ENCODE peak calls at places on chromosome 12, in five cellular contexts. V is H1, P is K562, I is GM12878, J is HepG2. U is an unnamed sample.

GRCh38 chr12:51200806-51201205 is 17.1 kb downstream of the POU6F1 start:
- DNase-seq in V (no peak), P (no peak), I (no peak), J (no peak), U (no peak)

GRCh38 chr12:68871396-68871795 is 61.6 kb downstream of the CPM start:
- DNase-seq in V (no peak), P (no peak), I (no peak), J (no peak), U (no peak)

GRCh38 chr12:112740387-112740934 is 51.1 kb upstream of the RPH3A start:
- DNase-seq in V (no peak), P (no peak), I (no peak), J (no peak), U (no peak)

GRCh38 chr12:101414533-101415119 is 7.1 kb upstream of the ARL1 start:
- DNase-seq in V (no peak), P (peak; percentile 37), I (peak; percentile 13), J (peak; percentile 58), U (peak; percentile 77)

GRCh38 chr12:70730675-70731180 is 93.5 kb upstream of the PTPRB start:
- DNase-seq in V (no peak), P (no peak), I (no peak), J (no peak), U (no peak)

GRCh38 chr12:4307593-4308333 is 13.2 kb upstream of the TIGAR start:
- DNase-seq in V (peak; percentile 87), P (peak; percentile 21), I (no peak), J (peak; percentile 79), U (peak; percentile 95)

GRCh38 chr12:99386907-99387306 is 260.6 kb upstream of the GARIN6 start:
- DNase-seq in V (no peak), P (no peak), I (no peak), J (peak; percentile 48), U (peak; percentile 80)

GRCh38 chr12:28507055-28507454 is 316.8 kb downstream of the CCDC91 start:
- DNase-seq in V (no peak), P (no peak), I (no peak), J (no peak), U (no peak)

GRCh38 chr12:124967016-124967739 is 21.8 kb downstream of the DHX37 start:
- DNase-seq in V (no peak), P (no peak), I (no peak), J (no peak), U (no peak)

GRCh38 chr12:95963104-95963503 is 20.0 kb downstream of the AMDHD1 start:
- DNase-seq in V (no peak), P (no peak), I (no peak), J (no peak), U (peak; percentile 38)

GRCh38 chr12:8913702-8914032 is 642 bp upstream of the PHC1 start:
- DNase-seq in V (no peak), P (no peak), I (no peak), J (no peak), U (no peak)

GRCh38 chr12:65867428-65867827 is 43.1 kb downstream of the HMGA2 start:
- DNase-seq in V (no peak), P (no peak), I (no peak), J (no peak), U (no peak)

GRCh38 chr12:30500532-30500931 is 195.1 kb downstream of the IPO8 start:
- DNase-seq in V (no peak), P (no peak), I (no peak), J (no peak), U (no peak)

GRCh38 chr12:121222847-121223246 is 12.9 kb downstream of the P2RX4 start:
- DNase-seq in V (no peak), P (no peak), I (no peak), J (no peak), U (no peak)

GRCh38 chr12:104090685-104091084 is 26.4 kb downstream of the HCFC2 start:
- DNase-seq in V (no peak), P (no peak), I (no peak), J (no peak), U (peak; percentile 77)

GRCh38 chr12:68048648-68049297 is 59.5 kb downstream of the IFNG-AS1 start:
- DNase-seq in V (no peak), P (no peak), I (no peak), J (no peak), U (no peak)

GRCh38 chr12:127926004-127926403 is 341.0 kb upstream of the TMEM132C start:
- DNase-seq in V (peak; percentile 7), P (no peak), I (no peak), J (no peak), U (peak; percentile 49)
- TF ChIP-seq CTCF in V (peak; percentile 76), P (no peak), I (peak; percentile 3), J (peak; percentile 43), U (peak; percentile 68)

DNA sequence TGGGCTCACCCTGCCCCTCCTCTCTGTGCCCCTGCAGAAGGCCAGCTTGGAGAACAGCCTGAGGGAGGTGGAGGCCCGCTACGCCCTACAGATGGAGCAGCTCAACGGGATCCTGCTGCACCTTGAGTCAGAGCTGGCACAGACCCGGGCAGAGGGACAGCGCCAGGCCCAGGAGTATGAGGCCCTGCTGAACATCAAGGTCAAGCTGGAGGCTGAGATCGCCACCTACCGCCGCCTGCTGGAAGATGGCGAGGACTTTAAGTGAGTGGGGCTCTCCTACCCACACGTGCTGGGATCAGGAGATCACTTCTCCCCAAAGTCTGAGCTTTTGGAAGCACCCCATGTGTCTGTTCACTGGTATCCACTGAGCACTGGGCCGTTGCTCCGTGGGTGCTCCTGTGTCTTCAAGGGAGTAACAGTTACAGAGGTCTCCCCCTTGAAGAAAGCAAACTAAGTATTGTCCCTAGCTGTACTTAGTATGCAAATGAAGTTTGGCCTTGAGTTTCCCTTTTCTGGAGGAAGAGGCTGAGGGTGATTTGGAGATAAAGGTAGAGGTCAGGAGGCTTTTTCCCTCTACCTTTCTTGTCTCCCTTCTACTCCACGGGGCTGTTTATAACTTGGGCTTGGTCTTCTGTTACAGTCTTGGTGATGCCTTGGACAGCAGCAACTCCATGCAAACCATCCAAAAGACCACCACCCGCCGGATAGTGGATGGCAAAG is 3.3 kb downstream of the KRT18 start:
- DNase-seq in V (no peak), P (peak; percentile 50), I (no peak), J (no peak), U (no peak)
- TF ChIP-seq CREB1 in V (no peak), P (no peak), I (no peak), J (no peak), U (no peak)

GRCh38 chr12:119200601-119201000 is 21.9 kb downstream of the HSPB8 start:
- DNase-seq in V (no peak), P (no peak), I (no peak), J (no peak), U (no peak)

GRCh38 chr12:119195256-119195655 is 16.5 kb downstream of the HSPB8 start:
- DNase-seq in V (no peak), P (no peak), I (no peak), J (no peak), U (no peak)

GRCh38 chr12:119202121-119202527 is 23.4 kb downstream of the HSPB8 start:
- DNase-seq in V (no peak), P (no peak), I (no peak), J (no peak), U (peak; percentile 49)

GRCh38 chr12:119202544-119202943 is 23.8 kb downstream of the HSPB8 start:
- DNase-seq in V (no peak), P (no peak), I (no peak), J (no peak), U (no peak)

GRCh38 chr12:119198440-119198839 is 19.7 kb downstream of the HSPB8 start:
- DNase-seq in V (no peak), P (no peak), I (no peak), J (no peak), U (no peak)
- TF ChIP-seq EZH2 in V (no peak), P (no peak), I (no peak), J (no peak), U (no peak)

GRCh38 chr12:130147875-130148596 is 14.2 kb upstream of the FZD10 start:
- DNase-seq in V (no peak), P (no peak), I (no peak), J (no peak), U (no peak)

GRCh38 chr12:130146532-130146931 is 15.7 kb upstream of the FZD10 start:
- DNase-seq in V (no peak), P (no peak), I (no peak), J (no peak), U (no peak)

GRCh38 chr12:130144256-130144655 is 18.0 kb upstream of the FZD10 start:
- DNase-seq in V (no peak), P (no peak), I (no peak), J (no peak), U (no peak)

GRCh38 chr12:130143136-130143535 is 19.1 kb upstream of the FZD10 start:
- DNase-seq in V (no peak), P (no peak), I (no peak), J (no peak), U (no peak)

GRCh38 chr12:130145731-130146130 is 16.5 kb upstream of the FZD10 start:
- DNase-seq in V (no peak), P (no peak), I (no peak), J (no peak), U (no peak)
- TF ChIP-seq CTCF in V (no peak), P (no peak), I (no peak), J (no peak), U (no peak)

GRCh38 chr12:6904280-6905276 is at the start of gene LRRC23:
- DNase-seq in V (peak; percentile 96), P (peak; percentile 80), I (peak; percentile 87), J (peak; percentile 90), U (peak; percentile 100)

GRCh38 chr12:6903712-6904111 is 910 bp upstream of the LRRC23 start:
- DNase-seq in V (no peak), P (no peak), I (no peak), J (no peak), U (peak; percentile 31)

GRCh38 chr12:6896846-6897435 is 7.7 kb upstream of the LRRC23 start:
- DNase-seq in V (no peak), P (no peak), I (no peak), J (no peak), U (no peak)

GRCh38 chr12:6902448-6902847 is 2.2 kb upstream of the LRRC23 start:
- DNase-seq in V (no peak), P (no peak), I (no peak), J (no peak), U (no peak)

GRCh38 chr12:6899837-6900519 is 4.6 kb upstream of the LRRC23 start:
- DNase-seq in V (no peak), P (no peak), I (no peak), J (peak; percentile 78), U (peak; percentile 70)
- TF ChIP-seq CREB1 in V (no peak), P (no peak), I (no peak), J (no peak), U (no peak)

GRCh38 chr12:52949413-52950331 is 754 bp downstream of the KRT18 start:
- DNase-seq in V (no peak), P (peak; percentile 82), I (no peak), J (peak; percentile 98), U (peak; percentile 85)
- TF ChIP-seq EZH2 in V (no peak), P (no peak), I (no peak), J (no peak), U (no peak)